ENCODE peak calls at places on chromosomes 11 and 22, in six cellular contexts. P, E, U, A, T and W are unnamed samples.

GRCh38 chr11:117298195-117298594 is 7.0 kb downstream of the BACE1-AS start:
- DNase-seq in P (no peak), A (no peak), T (no peak), U (no peak), E (no peak), W (no peak)

GRCh38 chr11:116232364-116232801 is 540.4 kb downstream of the BUD13 start:
- DNase-seq in T (no peak), U (no peak), A (no peak), E (peak; percentile 76), P (no peak), W (no peak)

GRCh38 chr11:44623716-44624491 is 58.4 kb downstream of the CD82 start:
- DNase-seq in U (no peak), A (no peak), P (no peak), T (peak; percentile 2), E (no peak), W (no peak)

GRCh38 chr22:25008666-25009065 is 56.1 kb downstream of the KIAA1671 start:
- DNase-seq in T (no peak), U (no peak), E (no peak), A (no peak), P (no peak), W (peak; percentile 32)

GRCh38 chr11:4063348-4063747 is 31.3 kb upstream of the RRM1 start:
- DNase-seq in P (no peak), A (no peak), E (no peak), U (no peak), T (no peak), W (no peak)

GRCh38 chr11:19777342-19778102 is 64.9 kb downstream of the NAV2 start:
- DNase-seq in E (no peak), U (no peak), A (peak; percentile 27), T (peak; percentile 16), P (no peak), W (peak; percentile 70)

GRCh38 chr22:46515208-46516111 is 22.0 kb downstream of the CELSR1 start:
- DNase-seq in A (no peak), P (no peak), U (no peak), T (no peak), E (no peak), W (peak; percentile 60)

GRCh38 chr11:28242596-28242995 is 134.4 kb downstream of the METTL15 start:
- DNase-seq in U (no peak), T (no peak), E (no peak), A (no peak), P (no peak), W (no peak)

GRCh38 chr22:42292726-42293520 is 22.5 kb upstream of the TCF20 start:
- DNase-seq in U (no peak), A (no peak), P (no peak), E (no peak), T (no peak), W (no peak)